ENCODE peak calls at places on chromosomes 13 and 19, in ten cellular contexts. J, O, C, Q, D, L, F, R, H and Z are unnamed samples.

GRCh38 chr19:42093505-42093904 is 17.5 kb downstream of the ZNF574 start:
- DNase-seq in J (no peak), O (no peak), C (no peak), Q (no peak), D (no peak), L (no peak), F (no peak), R (no peak), H (no peak), Z (no peak)

GRCh38 chr19:3440082-3440481 is 40.2 kb downstream of the SMIM24 start:
- DNase-seq in J (no peak), O (peak), C (no peak), Q (peak), D (no peak), L (no peak), F (peak), R (peak), H (no peak), Z (peak)

GRCh38 chr19:56142087-56142787 is 1.1 kb downstream of the ZNF444 start:
- DNase-seq in J (no peak), O (no peak), C (no peak), Q (no peak), D (no peak), L (no peak), F (no peak), R (no peak), H (no peak), Z (no peak)

GRCh38 chr19:39074205-39074692 is 9.9 kb upstream of the ACP7 start:
- DNase-seq in J (no peak), O (no peak), C (no peak), Q (no peak), D (no peak), L (no peak), F (no peak), R (no peak), H (no peak), Z (no peak)

GRCh38 chr19:12052057-12052570 is 647 bp downstream of the ZNF878 start:
- DNase-seq in J (peak), O (no peak), C (peak), Q (no peak), D (peak), L (no peak), F (no peak), R (no peak), H (no peak), Z (no peak)

GRCh38 chr13:73266640-73267180 is 207.9 kb downstream of the KLF5 start:
- DNase-seq in J (no peak), O (no peak), C (no peak), Q (no peak), D (no peak), L (no peak), F (no peak), R (no peak), H (no peak), Z (no peak)

GRCh38 chr19:30168760-30169159 is 203.4 kb upstream of the ZNF536 start:
- DNase-seq in J (no peak), O (no peak), C (no peak), Q (no peak), D (no peak), L (no peak), F (no peak), R (no peak), H (no peak), Z (no peak)

GRCh38 chr19:10368101-10368803 is 12.1 kb downstream of the TYK2 start:
- DNase-seq in J (no peak), O (no peak), C (no peak), Q (no peak), D (no peak), L (no peak), F (no peak), R (no peak), H (no peak), Z (no peak)

GRCh38 chr13:78193853-78194252 is 275.2 kb upstream of the EDNRB start:
- DNase-seq in J (no peak), O (no peak), C (no peak), Q (no peak), D (no peak), L (no peak), F (no peak), R (no peak), H (no peak), Z (no peak)

GRCh38 chr13:42832341-42833153 is 51.2 kb downstream of the FAM216B start:
- DNase-seq in J (peak), O (no peak), C (no peak), Q (no peak), D (peak), L (no peak), F (no peak), R (no peak), H (no peak), Z (no peak)

GRCh38 chr13:109919715-109920375 is 133.5 kb upstream of the IRS2 start:
- DNase-seq in J (peak), O (no peak), C (no peak), Q (no peak), D (peak), L (no peak), F (no peak), R (no peak), H (no peak), Z (no peak)

GRCh38 chr13:33106656-33107402 is 90.6 kb downstream of the KL start:
- DNase-seq in J (peak), O (no peak), C (no peak), Q (no peak), D (peak), L (no peak), F (no peak), R (no peak), H (no peak), Z (no peak)

GRCh38 chr13:33119022-33119735 is 103.0 kb downstream of the KL start:
- DNase-seq in J (no peak), O (no peak), C (no peak), Q (no peak), D (no peak), L (no peak), F (no peak), R (no peak), H (no peak), Z (no peak)

GRCh38 chr19:52170304-52170703 is 1.1 kb downstream of the ZNF836 start:
- DNase-seq in J (no peak), O (no peak), C (peak), Q (no peak), D (no peak), L (no peak), F (no peak), R (no peak), H (no peak), Z (no peak)

GRCh38 chr19:51607920-51608562 is 22.2 kb downstream of the SIGLEC5 start:
- DNase-seq in J (peak), O (peak), C (no peak), Q (no peak), D (peak), L (no peak), F (peak), R (no peak), H (peak), Z (peak)